ENCODE peak calls at places on chromosomes 1 and 21, in four cellular contexts. G is K562, H is HepG2, Q is GM12878. F is an unnamed sample.

GRCh38 chr1:159076753-159077656 is at the start of gene AIM2:
- DNase-seq in G (peak), Q (peak), H (no peak), F (no peak)

GRCh38 chr1:62241357-62242131 is 46.9 kb downstream of the L1TD1 start:
- DNase-seq in G (no peak), H (peak), Q (no peak), F (no peak)

GRCh38 chr1:67759692-67760029 is 73.6 kb downstream of the GNG12 start:
- DNase-seq in Q (no peak), H (no peak), G (no peak), F (no peak)

GRCh38 chr1:90509225-90510048 is 207.7 kb downstream of the BARHL2 start:
- DNase-seq in G (no peak), H (no peak), Q (peak), F (no peak)

GRCh38 chr21:45533731-45534571 is 8.3 kb downstream of the SLC19A1 start:
- DNase-seq in G (no peak), H (no peak), Q (no peak), F (no peak)

GRCh38 chr1:54614558-54614957 is 8.8 kb downstream of the FAM151A start:
- DNase-seq in G (no peak), Q (no peak), H (no peak), F (no peak)

GRCh38 chr1:30649321-30649991 is 73.9 kb downstream of the MATN1 start:
- DNase-seq in G (no peak), H (no peak), Q (no peak), F (no peak)

GRCh38 chr1:97640677-97641076 is 280.2 kb downstream of the DPYD start:
- DNase-seq in H (no peak), G (no peak), Q (no peak), F (no peak)

GRCh38 chr1:20480261-20481157 is 5.5 kb downstream of the CAMK2N1 start:
- DNase-seq in G (no peak), Q (no peak), H (peak), F (no peak)

GRCh38 chr1:169945171-169945570 is 51.5 kb upstream of the SCYL3 start:
- DNase-seq in Q (no peak), G (no peak), H (no peak), F (no peak)

GRCh38 chr1:27413004-27413403 is 20.6 kb downstream of the GPR3 start:
- DNase-seq in Q (no peak), H (no peak), G (no peak), F (no peak)

GRCh38 chr21:36966846-36967657 is 583 bp upstream of the HLCS start:
- DNase-seq in H (no peak), G (peak), Q (no peak), F (no peak)

GRCh38 chr1:165773324-165773965 is 4.8 kb upstream of the TMCO1 start:
- DNase-seq in Q (no peak), H (peak), G (peak), F (no peak)

GRCh38 chr1:197908695-197909336 is 6.4 kb downstream of the C1orf53 start:
- DNase-seq in H (no peak), Q (no peak), G (no peak), F (peak)

GRCh38 chr1:155960081-155960745 is 18.1 kb downstream of the ARHGEF2 start:
- DNase-seq in H (no peak), Q (no peak), G (no peak), F (no peak)

GRCh38 chr1:75134656-75134938 is 409 bp downstream of the LHX8 start:
- DNase-seq in G (no peak), H (no peak), Q (no peak), F (no peak)

GRCh38 chr1:32755810-32756159 is 53.2 kb upstream of the SYNC start:
- DNase-seq in Q (no peak), H (no peak), G (peak), F (no peak)

GRCh38 chr1:2385606-2386280 is 5.6 kb downstream of the MORN1 start:
- DNase-seq in H (no peak), G (no peak), Q (no peak), F (no peak)

GRCh38 chr21:45534591-45535331 is 7.5 kb downstream of the SLC19A1 start:
- DNase-seq in H (no peak), Q (no peak), G (no peak), F (no peak)

GRCh38 chr1:27970401-27970800 is 10.6 kb downstream of the XKR8 start:
- DNase-seq in Q (no peak), G (no peak), H (no peak), F (no peak)

GRCh38 chr21:25501996-25502665 is 105.2 kb downstream of the MRPL39 start:
- DNase-seq in Q (peak), G (no peak), H (no peak), F (no peak)

GRCh38 chr1:221184131-221184794 is 305.0 kb downstream of the HLX start:
- DNase-seq in G (no peak), Q (no peak), H (no peak), F (no peak)

GRCh38 chr1:55484173-55484572 is 269.0 kb upstream of the USP24 start:
- DNase-seq in Q (no peak), H (no peak), G (no peak), F (no peak)

GRCh38 chr1:201606096-201606495 is 67.2 kb downstream of the NAV1 start:
- DNase-seq in H (no peak), Q (no peak), G (no peak), F (no peak)

GRCh38 chr1:201603613-201604232 is 64.8 kb downstream of the NAV1 start:
- DNase-seq in H (no peak), G (no peak), Q (no peak), F (no peak)

GRCh38 chr1:201602413-201603265 is 63.7 kb downstream of the NAV1 start:
- DNase-seq in G (peak), Q (no peak), H (no peak), F (no peak)

GRCh38 chr1:201606581-201606980 is 67.7 kb downstream of the NAV1 start:
- DNase-seq in G (no peak), H (no peak), Q (no peak), F (no peak)

GRCh38 chr1:201605385-201605747 is 66.4 kb downstream of the NAV1 start:
- DNase-seq in Q (no peak), G (no peak), H (no peak), F (no peak)
- TF ChIP-seq FOXK2 in Q (no peak), G (no peak), H (no peak), F (no peak)

GRCh38 chr1:43769350-43769908 is 62.1 kb downstream of the ST3GAL3 start:
- DNase-seq in Q (no peak), G (no peak), H (no peak), F (no peak)
- TF ChIP-seq SP1 in Q (no peak), G (no peak), H (no peak), F (no peak)

GRCh38 chr1:91766883-91767282 is 119.1 kb downstream of the TGFBR3 start:
- DNase-seq in Q (no peak), G (no peak), H (peak), F (no peak)
- TF ChIP-seq TARDBP in Q (no peak), G (no peak), H (peak), F (no peak)

GRCh38 chr1:162990665-162991064 is 78.5 kb upstream of the RGS4 start:
- DNase-seq in G (no peak), Q (no peak), H (no peak), F (no peak)

GRCh38 chr1:162988869-162989268 is 80.3 kb upstream of the RGS4 start:
- DNase-seq in G (no peak), Q (no peak), H (peak), F (no peak)

GRCh38 chr1:162985816-162986215 is 83.3 kb upstream of the RGS4 start:
- DNase-seq in H (no peak), G (no peak), Q (no peak), F (no peak)

GRCh38 chr1:162984699-162985098 is 84.5 kb upstream of the RGS4 start:
- DNase-seq in G (no peak), H (no peak), Q (no peak), F (no peak)

DNA sequence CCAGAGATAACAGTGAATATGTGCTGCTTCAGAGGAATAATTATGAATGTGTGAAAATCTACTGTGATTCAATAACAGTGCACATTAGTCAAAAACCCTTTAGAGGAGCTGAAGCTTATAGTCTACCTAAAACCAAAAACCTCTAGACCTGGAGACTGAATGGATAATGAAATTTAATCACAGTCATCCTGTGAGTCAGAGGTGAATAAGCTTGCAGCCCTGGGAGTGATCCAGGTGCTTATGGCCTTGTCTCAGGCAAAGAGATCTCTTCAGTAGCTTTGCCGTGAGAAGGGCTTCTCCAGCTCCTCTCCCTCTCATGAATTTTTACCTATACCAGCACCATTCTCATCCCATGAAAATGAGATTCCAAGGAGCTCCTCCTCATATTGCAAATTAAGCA is 81.3 kb upstream of the RGS4 start:
- DNase-seq in G (no peak), Q (no peak), H (no peak), F (no peak)
- TF ChIP-seq FOXK2 in G (no peak), Q (no peak), H (no peak), F (no peak)

DNA sequence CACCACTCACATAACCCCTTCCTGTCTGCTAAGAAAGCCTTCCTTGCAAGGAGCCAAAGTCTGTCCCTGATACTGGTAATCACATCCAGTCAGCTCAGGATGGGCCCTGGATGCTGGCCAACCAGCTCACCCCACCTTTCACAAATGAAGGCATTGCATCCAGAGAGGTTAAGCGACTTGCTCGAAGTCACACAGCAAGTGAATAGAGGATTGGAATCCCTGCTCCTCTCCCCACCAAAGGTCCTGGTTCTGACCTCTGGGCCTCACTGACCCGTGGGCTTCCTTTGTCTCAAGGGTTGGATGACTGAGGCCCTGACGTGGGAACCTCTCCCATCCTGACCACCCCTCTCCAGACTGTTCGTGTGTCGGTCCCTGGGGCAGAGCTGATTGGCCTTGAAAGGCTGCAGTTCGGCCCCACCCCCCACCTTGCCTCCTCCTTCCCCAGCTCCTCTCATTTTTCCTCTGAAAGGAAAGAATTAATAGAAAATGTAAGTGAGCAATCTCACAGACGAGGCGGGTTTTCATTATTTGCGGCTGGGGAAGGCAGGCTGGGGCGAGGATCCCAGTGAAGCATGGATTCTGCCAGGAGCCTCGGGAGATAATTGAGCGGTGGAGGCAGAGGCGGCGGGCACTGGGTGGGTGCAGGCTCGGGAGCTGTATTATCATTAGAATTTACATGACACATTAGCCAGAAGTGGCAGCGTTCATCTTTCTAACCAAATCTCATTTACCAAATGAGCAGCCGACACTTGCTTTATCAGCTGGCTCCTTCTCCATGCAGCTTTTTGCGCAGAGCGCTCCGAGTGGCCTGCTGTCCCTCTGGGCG is 101.5 kb upstream of the CSF3R start:
- DNase-seq in H (no peak), G (no peak), Q (no peak), F (no peak)
- TF ChIP-seq SP1 in H (no peak), G (no peak), Q (no peak), F (no peak)

F was measured in HEK293T.